ENCODE peak calls at places on chromosome 15, in six cellular contexts. R is ureter, J is HS-5, I is T-helper 1 cell, U is T-helper 17 cell, D is lung microvascular endothelial cell. T is an unnamed sample.

GRCh38 chr15:83436513-83437158 is 10.5 kb upstream of the SH3GL3 start:
- DNase-seq in R (no peak), U (no peak), D (peak; percentile 64), J (no peak), I (no peak), T (peak; percentile 28)

GRCh38 chr15:60003243-60004018 is 680 bp upstream of the FOXB1 start:
- DNase-seq in U (no peak), D (no peak), R (no peak), J (no peak), I (no peak), T (no peak)

GRCh38 chr15:59199775-59200465 is 6.7 kb upstream of the LDHAL6B start:
- DNase-seq in D (no peak), R (no peak), U (no peak), J (peak; percentile 63), I (no peak), T (no peak)

GRCh38 chr15:39495871-39496459 is 84.9 kb upstream of the THBS1 start:
- DNase-seq in R (no peak), D (no peak), I (no peak), U (no peak), J (no peak), T (no peak)

GRCh38 chr15:57667171-57667924 is 39.2 kb upstream of the POLR2M start:
- DNase-seq in J (peak; percentile 53), U (no peak), I (no peak), R (no peak), D (peak; percentile 58), T (no peak)

GRCh38 chr15:43249699-43250203 is 17.0 kb downstream of the TGM5 start:
- DNase-seq in D (no peak), U (no peak), R (no peak), I (no peak), J (peak; percentile 55), T (peak; percentile 94)

GRCh38 chr15:92832992-92833438 is 67.1 kb upstream of the CHD2 start:
- DNase-seq in I (no peak), R (no peak), J (no peak), U (no peak), D (peak; percentile 64), T (peak; percentile 63)

GRCh38 chr15:63059573-63060216 is 17.1 kb downstream of the TPM1 start:
- DNase-seq in I (no peak), J (no peak), D (no peak), U (no peak), R (no peak), T (no peak)

GRCh38 chr15:94199725-94200124 is 31.6 kb upstream of the MCTP2 start:
- DNase-seq in I (no peak), J (no peak), D (no peak), R (no peak), U (no peak), T (no peak)

GRCh38 chr15:81859737-81860516 is 185.9 kb downstream of the MEX3B start:
- DNase-seq in D (no peak), R (no peak), U (no peak), I (no peak), J (no peak), T (no peak)

GRCh38 chr15:31129769-31130303 is 28.3 kb upstream of the TRPM1 start:
- DNase-seq in U (no peak), D (no peak), I (no peak), J (no peak), R (no peak), T (no peak)

GRCh38 chr15:35693286-35693685 is 147.3 kb upstream of the DPH6 start:
- DNase-seq in J (no peak), U (no peak), D (no peak), R (no peak), I (no peak), T (no peak)

GRCh38 chr15:70713547-70714414 is 49.6 kb downstream of the UACA start:
- DNase-seq in U (no peak), J (no peak), I (no peak), R (no peak), D (no peak), T (no peak)

GRCh38 chr15:38259134-38259533 is 6.5 kb downstream of the SPRED1 start:
- DNase-seq in R (no peak), D (no peak), I (no peak), U (no peak), J (no peak), T (no peak)

GRCh38 chr15:52787123-52787503 is 3.0 kb downstream of the ONECUT1 start:
- DNase-seq in U (no peak), D (no peak), R (no peak), I (no peak), J (no peak), T (no peak)

T was measured in GM12865.